ENCODE peak calls at places on chromosomes 2 and 18, in seven cellular contexts. One of them, this sample, is unnamed.

GRCh38 chr2:237445611-237446332 is 31.8 kb upstream of the COL6A3 start:
- DNase-seq in tibial nerve: no peak
- DNase-seq in lower leg skin: peak; percentile 85
- DNase-seq in breast epithelium: no peak
- DNase-seq in HCT116: no peak
- DNase-seq in A549: no peak
- DNase-seq in testis: no peak
- DNase-seq in this sample: no peak

GRCh38 chr18:34697891-34698290 is 12.2 kb upstream of the DTNA start:
- DNase-seq in tibial nerve: no peak
- DNase-seq in lower leg skin: no peak
- DNase-seq in breast epithelium: no peak
- DNase-seq in HCT116: no peak
- DNase-seq in A549: no peak
- DNase-seq in testis: no peak
- DNase-seq in this sample: no peak

GRCh38 chr2:183759033-183759432 is 634.8 kb downstream of the NUP35 start:
- DNase-seq in tibial nerve: no peak
- DNase-seq in lower leg skin: no peak
- DNase-seq in breast epithelium: no peak
- DNase-seq in HCT116: no peak
- DNase-seq in A549: no peak
- DNase-seq in testis: no peak
- DNase-seq in this sample: no peak

GRCh38 chr2:11669454-11670291 is at the start of gene NTSR2:
- DNase-seq in tibial nerve: no peak
- DNase-seq in lower leg skin: peak; percentile 83
- DNase-seq in breast epithelium: no peak
- DNase-seq in HCT116: no peak
- DNase-seq in A549: peak; percentile 49
- DNase-seq in testis: peak; percentile 80
- DNase-seq in this sample: no peak

GRCh38 chr18:43883886-43884285 is 606.6 kb upstream of the SYT4 start:
- DNase-seq in tibial nerve: no peak
- DNase-seq in lower leg skin: no peak
- DNase-seq in breast epithelium: no peak
- DNase-seq in HCT116: no peak
- DNase-seq in A549: no peak
- DNase-seq in testis: no peak
- DNase-seq in this sample: no peak

GRCh38 chr2:177051278-177051677 is 161.3 kb upstream of the HNRNPA3 start:
- DNase-seq in tibial nerve: no peak
- DNase-seq in lower leg skin: no peak
- DNase-seq in breast epithelium: no peak
- DNase-seq in HCT116: no peak
- DNase-seq in A549: no peak
- DNase-seq in testis: no peak
- DNase-seq in this sample: no peak

GRCh38 chr2:94982661-94983060 is 42.8 kb upstream of the MAL start:
- DNase-seq in tibial nerve: no peak
- DNase-seq in lower leg skin: peak; percentile 80
- DNase-seq in breast epithelium: no peak
- DNase-seq in HCT116: no peak
- DNase-seq in A549: no peak
- DNase-seq in testis: peak; percentile 8
- DNase-seq in this sample: peak; percentile 68

GRCh38 chr18:37965572-37965970 is 400.0 kb upstream of the CELF4 start:
- DNase-seq in tibial nerve: no peak
- DNase-seq in lower leg skin: no peak
- DNase-seq in breast epithelium: no peak
- DNase-seq in HCT116: no peak
- DNase-seq in A549: no peak
- DNase-seq in testis: no peak
- DNase-seq in this sample: no peak

GRCh38 chr18:48838921-48839818 is 111.6 kb downstream of the SMAD7 start:
- DNase-seq in tibial nerve: no peak
- DNase-seq in lower leg skin: no peak
- DNase-seq in breast epithelium: no peak
- DNase-seq in HCT116: no peak
- DNase-seq in A549: peak; percentile 45
- DNase-seq in testis: no peak
- DNase-seq in this sample: peak; percentile 68

DNA sequence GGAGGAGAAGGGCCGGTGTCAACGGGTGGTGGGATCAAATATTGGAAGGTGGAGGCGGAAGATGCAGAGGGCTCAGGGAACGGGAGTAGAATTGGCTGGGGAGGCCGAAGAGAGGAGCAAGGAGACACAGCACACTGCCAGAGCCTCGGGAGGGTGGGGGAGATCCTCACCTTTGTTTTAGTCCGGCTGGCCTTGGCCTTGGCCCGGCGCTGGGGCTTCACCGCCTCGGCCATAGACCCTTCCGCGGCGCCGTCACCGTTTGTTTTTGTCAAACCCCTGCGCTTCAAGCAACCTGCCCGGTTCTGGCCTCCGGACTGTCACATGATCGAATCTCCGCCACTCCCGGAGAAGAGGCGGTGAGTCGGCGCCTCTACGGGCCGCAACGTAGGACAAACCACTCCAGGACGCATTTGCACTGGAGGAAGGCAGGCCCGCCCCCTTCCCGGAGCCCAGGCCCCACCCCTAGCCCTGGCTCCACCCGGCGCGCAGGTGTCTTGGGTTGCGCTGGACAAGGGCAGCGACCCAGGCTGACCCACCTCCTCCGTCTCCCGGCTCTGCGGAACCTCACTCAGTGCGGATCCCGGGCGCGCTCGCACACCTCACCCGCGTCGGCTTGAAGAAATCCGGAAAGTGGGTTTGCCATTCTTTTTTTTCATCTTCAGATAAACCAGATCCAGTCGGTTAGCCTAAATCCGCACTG is at the start of gene EPG5:
- DNase-seq in tibial nerve: peak; percentile 93
- DNase-seq in lower leg skin: peak; percentile 99
- DNase-seq in breast epithelium: peak; percentile 95
- DNase-seq in HCT116: peak; percentile 94
- DNase-seq in A549: peak; percentile 74
- DNase-seq in testis: peak; percentile 97
- DNase-seq in this sample: peak; percentile 63
- TF ChIP-seq POLR2A in tibial nerve: no peak
- TF ChIP-seq POLR2A in lower leg skin: no peak
- TF ChIP-seq POLR2A in breast epithelium: peak; percentile 30
- TF ChIP-seq POLR2A in HCT116: no peak
- TF ChIP-seq POLR2A in A549: peak; percentile 48
- TF ChIP-seq POLR2A in testis: no peak
- TF ChIP-seq POLR2A in this sample: peak; percentile 4

DNA sequence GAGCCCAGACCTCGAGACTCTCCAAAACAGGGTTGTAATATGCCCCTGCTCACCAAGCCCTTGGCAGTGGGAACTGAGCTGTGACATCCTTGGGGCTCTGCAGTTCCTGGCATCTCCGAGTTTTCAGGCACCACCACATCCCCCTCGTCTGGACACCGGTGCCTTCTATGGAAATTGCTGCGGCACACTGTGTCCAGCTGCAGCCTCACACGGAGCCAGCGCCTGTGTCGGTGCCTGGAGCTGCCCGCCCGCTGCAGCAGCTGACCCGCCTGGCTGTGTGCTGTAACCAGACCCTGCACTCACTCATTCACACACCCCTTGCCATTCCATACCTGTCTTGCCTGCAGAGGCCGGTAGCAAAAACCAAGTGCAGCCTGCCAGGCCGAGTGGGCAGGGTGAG is 11.8 kb downstream of the IWS1 start:
- DNase-seq in tibial nerve: no peak
- DNase-seq in lower leg skin: no peak
- DNase-seq in breast epithelium: no peak
- DNase-seq in HCT116: no peak
- DNase-seq in A549: no peak
- DNase-seq in testis: no peak
- DNase-seq in this sample: no peak
- TF ChIP-seq POLR2A in tibial nerve: no peak
- TF ChIP-seq POLR2A in lower leg skin: no peak
- TF ChIP-seq POLR2A in breast epithelium: no peak
- TF ChIP-seq POLR2A in HCT116: no peak
- TF ChIP-seq POLR2A in A549: no peak
- TF ChIP-seq POLR2A in testis: no peak
- TF ChIP-seq POLR2A in this sample: no peak

GRCh38 chr2:199956062-199956380 is 639 bp downstream of the MAIP1 start:
- DNase-seq in tibial nerve: no peak
- DNase-seq in lower leg skin: no peak
- DNase-seq in breast epithelium: no peak
- DNase-seq in HCT116: no peak
- DNase-seq in A549: no peak
- DNase-seq in testis: no peak
- DNase-seq in this sample: no peak

GRCh38 chr2:199955007-199955338 is 318 bp downstream of the TYW5 start:
- DNase-seq in tibial nerve: no peak
- DNase-seq in lower leg skin: no peak
- DNase-seq in breast epithelium: no peak
- DNase-seq in HCT116: no peak
- DNase-seq in A549: no peak
- DNase-seq in testis: no peak
- DNase-seq in this sample: peak; percentile 44

GRCh38 chr2:199958014-199958413 is 2.6 kb downstream of the MAIP1 start:
- DNase-seq in tibial nerve: no peak
- DNase-seq in lower leg skin: no peak
- DNase-seq in breast epithelium: no peak
- DNase-seq in HCT116: no peak
- DNase-seq in A549: no peak
- DNase-seq in testis: no peak
- DNase-seq in this sample: no peak

GRCh38 chr2:199951023-199951422 is 4.3 kb downstream of the TYW5 start:
- DNase-seq in tibial nerve: no peak
- DNase-seq in lower leg skin: no peak
- DNase-seq in breast epithelium: no peak
- DNase-seq in HCT116: no peak
- DNase-seq in A549: no peak
- DNase-seq in testis: no peak
- DNase-seq in this sample: no peak

DNA sequence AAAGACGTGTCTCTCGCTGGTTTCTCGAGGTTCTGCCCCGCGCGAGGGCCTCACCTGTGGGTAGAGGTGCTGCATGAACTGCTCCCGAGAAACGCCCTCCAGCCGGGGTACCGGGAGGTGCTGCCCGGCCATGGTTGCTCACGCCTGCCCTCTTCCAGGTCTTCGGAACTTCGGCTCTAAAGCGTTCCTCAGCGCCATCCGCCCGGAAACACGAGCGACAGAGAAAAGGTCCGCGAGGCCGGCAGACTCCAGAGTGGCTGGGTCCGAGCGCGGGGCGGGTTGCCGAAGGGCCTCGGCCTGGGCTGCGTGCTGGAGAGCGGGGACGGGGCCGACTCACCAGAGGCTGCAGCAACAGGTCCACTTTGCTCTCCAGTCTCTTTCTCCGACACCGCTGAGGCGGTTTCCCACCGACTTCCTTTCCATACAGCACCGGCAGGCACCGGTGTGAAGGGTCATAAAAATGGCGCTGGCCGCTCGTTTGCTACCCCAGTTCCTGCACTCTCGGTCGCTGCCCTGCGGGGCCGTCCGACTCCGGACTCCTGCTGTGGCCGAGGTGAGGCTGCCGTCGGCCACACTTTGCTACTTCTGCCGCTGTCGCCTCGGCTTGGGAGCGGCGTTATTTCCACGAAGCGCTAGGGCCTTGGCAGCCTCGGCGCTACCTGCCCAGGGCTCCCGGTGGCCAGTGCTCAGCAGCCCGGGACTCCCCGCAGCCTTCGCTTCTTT is at the start of the genes MAIP1 and TYW5:
- DNase-seq in tibial nerve: peak; percentile 73
- DNase-seq in lower leg skin: peak; percentile 95
- DNase-seq in breast epithelium: peak; percentile 76
- DNase-seq in HCT116: peak; percentile 79
- DNase-seq in A549: peak; percentile 92
- DNase-seq in testis: peak; percentile 90
- DNase-seq in this sample: peak; percentile 67
- TF ChIP-seq POLR2A in tibial nerve: peak; percentile 7
- TF ChIP-seq POLR2A in lower leg skin: no peak
- TF ChIP-seq POLR2A in breast epithelium: no peak
- TF ChIP-seq POLR2A in HCT116: peak; percentile 61
- TF ChIP-seq POLR2A in A549: peak; percentile 89
- TF ChIP-seq POLR2A in testis: no peak
- TF ChIP-seq POLR2A in this sample: peak; percentile 78

GRCh38 chr18:47149457-47150028 is 757 bp downstream of the HDHD2 start:
- DNase-seq in tibial nerve: no peak
- DNase-seq in lower leg skin: no peak
- DNase-seq in breast epithelium: no peak
- DNase-seq in HCT116: no peak
- DNase-seq in A549: no peak
- DNase-seq in testis: peak; percentile 18
- DNase-seq in this sample: no peak

GRCh38 chr18:47150824-47151366 is 595 bp upstream of the HDHD2 start:
- DNase-seq in tibial nerve: no peak
- DNase-seq in lower leg skin: no peak
- DNase-seq in breast epithelium: no peak
- DNase-seq in HCT116: no peak
- DNase-seq in A549: no peak
- DNase-seq in testis: no peak
- DNase-seq in this sample: no peak

GRCh38 chr18:47151457-47151856 is 1.2 kb upstream of the HDHD2 start:
- DNase-seq in tibial nerve: no peak
- DNase-seq in lower leg skin: no peak
- DNase-seq in breast epithelium: no peak
- DNase-seq in HCT116: no peak
- DNase-seq in A549: no peak
- DNase-seq in testis: no peak
- DNase-seq in this sample: no peak

GRCh38 chr18:47150029-47150823 is at the start of gene HDHD2:
- DNase-seq in tibial nerve: peak; percentile 59
- DNase-seq in lower leg skin: peak; percentile 95
- DNase-seq in breast epithelium: peak; percentile 85
- DNase-seq in HCT116: peak; percentile 54
- DNase-seq in A549: peak; percentile 58
- DNase-seq in testis: peak; percentile 89
- DNase-seq in this sample: peak; percentile 53
- TF ChIP-seq POLR2A in tibial nerve: peak; percentile 49
- TF ChIP-seq POLR2A in lower leg skin: no peak
- TF ChIP-seq POLR2A in breast epithelium: peak; percentile 76
- TF ChIP-seq POLR2A in HCT116: peak; percentile 85
- TF ChIP-seq POLR2A in A549: peak; percentile 83
- TF ChIP-seq POLR2A in testis: no peak
- TF ChIP-seq POLR2A in this sample: peak; percentile 81

GRCh38 chr2:60555066-60555793 is 1.8 kb upstream of the BCL11A start:
- DNase-seq in tibial nerve: no peak
- DNase-seq in lower leg skin: peak; percentile 87
- DNase-seq in breast epithelium: no peak
- DNase-seq in HCT116: peak; percentile 36
- DNase-seq in A549: peak; percentile 46
- DNase-seq in testis: peak; percentile 54
- DNase-seq in this sample: peak; percentile 30
- TF ChIP-seq POLR2A in tibial nerve: no peak
- TF ChIP-seq POLR2A in lower leg skin: no peak
- TF ChIP-seq POLR2A in breast epithelium: no peak
- TF ChIP-seq POLR2A in HCT116: no peak
- TF ChIP-seq POLR2A in A549: no peak
- TF ChIP-seq POLR2A in testis: no peak
- TF ChIP-seq POLR2A in this sample: no peak